ENCODE peak calls at places on chromosome 18, in seven cellular contexts. Y is GM23338, I is GM23248, X is OCI-LY7, Z is MM.1S, G is neural progenitor cell, F is HCT116. M is an unnamed sample.

GRCh38 chr18:63848159-63848558 is 39.3 kb upstream of the SERPINB2 start:
- DNase-seq in F (peak; percentile 66), G (peak; percentile 66), X (peak; percentile 12), I (peak; percentile 76), Z (peak; percentile 74), Y (peak; percentile 77), M (peak; percentile 22)

GRCh38 chr18:54392621-54393023 is 34.9 kb downstream of the C18orf54 start:
- DNase-seq in F (peak; percentile 68), I (peak; percentile 63), X (peak; percentile 69), Z (peak; percentile 77), G (peak; percentile 74), Y (peak; percentile 86), M (peak; percentile 52)

GRCh38 chr18:74242451-74243096 is 49.2 kb downstream of the CYB5A start:
- DNase-seq in G (no peak), Y (peak; percentile 20), I (no peak), X (no peak), Z (no peak), F (no peak), M (no peak)

GRCh38 chr18:28019425-28020108 is 157.4 kb downstream of the CDH2 start:
- DNase-seq in G (no peak), Z (no peak), Y (no peak), F (no peak), X (no peak), I (no peak), M (no peak)

GRCh38 chr18:21281611-21282010 is 39.6 kb downstream of the GREB1L start:
- DNase-seq in X (no peak), F (no peak), Y (no peak), G (no peak), I (peak; percentile 40), Z (no peak), M (no peak)

GRCh38 chr18:51070545-51070944 is 40.5 kb downstream of the SMAD4 start:
- DNase-seq in X (no peak), I (peak; percentile 87), F (no peak), Y (no peak), Z (no peak), G (no peak), M (no peak)

GRCh38 chr18:6521804-6522418 is 107.2 kb upstream of the L3MBTL4 start:
- DNase-seq in I (peak; percentile 45), F (no peak), Z (peak; percentile 66), X (peak; percentile 30), Y (peak; percentile 89), G (peak; percentile 39), M (no peak)

GRCh38 chr18:63578357-63578958 is 8.7 kb upstream of the SERPINB13 start:
- DNase-seq in Y (peak; percentile 61), G (peak; percentile 55), X (peak; percentile 28), F (peak; percentile 41), Z (peak; percentile 25), I (peak; percentile 54), M (peak; percentile 28)

GRCh38 chr18:6525593-6525992 is 110.9 kb upstream of the L3MBTL4 start:
- DNase-seq in X (no peak), Y (no peak), I (no peak), G (no peak), F (no peak), Z (no peak), M (no peak)

GRCh38 chr18:59996370-59996966 is 96.7 kb downstream of the PMAIP1 start:
- DNase-seq in X (peak; percentile 45), F (peak; percentile 59), I (peak; percentile 68), G (peak; percentile 54), Y (peak; percentile 68), Z (peak; percentile 55), M (peak; percentile 58)

GRCh38 chr18:59902180-59902992 is 2.6 kb downstream of the PMAIP1 start:
- DNase-seq in Z (no peak), G (no peak), X (peak; percentile 18), I (peak; percentile 80), F (no peak), Y (no peak), M (no peak)

GRCh38 chr18:23735021-23735464 is 45.8 kb downstream of the LAMA3 start:
- DNase-seq in F (no peak), I (no peak), Y (no peak), Z (no peak), X (no peak), G (no peak), M (no peak)

GRCh38 chr18:48902023-48902855 is 48.5 kb downstream of the SMAD7 start:
- DNase-seq in F (peak; percentile 22), I (peak; percentile 94), G (no peak), X (no peak), Z (no peak), Y (no peak), M (peak; percentile 75)

GRCh38 chr18:27298215-27298804 is 113.2 kb upstream of the CHST9 start:
- DNase-seq in Z (no peak), X (no peak), G (peak; percentile 31), Y (peak; percentile 68), I (no peak), F (no peak), M (no peak)

GRCh38 chr18:10215444-10215843 is 239.0 kb upstream of the APCDD1 start:
- DNase-seq in Y (no peak), X (no peak), I (no peak), G (no peak), Z (no peak), F (no peak), M (no peak)

GRCh38 chr18:35917043-35917442 is 55.4 kb upstream of the RMP24 start:
- DNase-seq in Z (no peak), I (no peak), X (no peak), F (no peak), G (no peak), Y (peak; percentile 33), M (no peak)

GRCh38 chr18:659597-659996 is 2.1 kb downstream of the TYMS start:
- DNase-seq in I (no peak), X (no peak), F (no peak), Z (no peak), Y (no peak), G (no peak), M (no peak)

GRCh38 chr18:9707381-9708056 is 582 bp upstream of the RAB31 start:
- DNase-seq in G (no peak), Z (no peak), X (no peak), I (peak; percentile 63), Y (peak; percentile 24), F (no peak), M (no peak)

GRCh38 chr18:26703170-26703933 is 155.0 kb upstream of the KCTD1 start:
- DNase-seq in F (no peak), Z (no peak), I (no peak), Y (peak; percentile 52), X (no peak), G (no peak), M (no peak)

GRCh38 chr18:41096504-41096903 is 858.5 kb upstream of the PIK3C3 start:
- DNase-seq in F (no peak), X (no peak), I (peak; percentile 24), Y (no peak), Z (peak; percentile 35), G (peak; percentile 15), M (peak; percentile 1)

GRCh38 chr18:32286749-32287148 is 96.9 kb downstream of the MEP1B start:
- DNase-seq in F (no peak), G (no peak), Z (no peak), Y (no peak), I (no peak), X (no peak), M (no peak)

GRCh38 chr18:32284284-32284683 is 94.4 kb downstream of the MEP1B start:
- DNase-seq in G (no peak), X (no peak), Z (no peak), Y (no peak), I (peak; percentile 22), F (no peak), M (no peak)

GRCh38 chr18:32289480-32290075 is 99.7 kb downstream of the MEP1B start:
- DNase-seq in F (peak; percentile 63), Z (peak; percentile 70), X (peak; percentile 36), G (peak; percentile 77), Y (peak; percentile 84), I (peak; percentile 75), M (peak; percentile 70)

GRCh38 chr18:32287873-32288272 is 98.0 kb downstream of the MEP1B start:
- DNase-seq in G (no peak), I (no peak), X (no peak), Y (no peak), F (no peak), Z (no peak), M (no peak)

DNA sequence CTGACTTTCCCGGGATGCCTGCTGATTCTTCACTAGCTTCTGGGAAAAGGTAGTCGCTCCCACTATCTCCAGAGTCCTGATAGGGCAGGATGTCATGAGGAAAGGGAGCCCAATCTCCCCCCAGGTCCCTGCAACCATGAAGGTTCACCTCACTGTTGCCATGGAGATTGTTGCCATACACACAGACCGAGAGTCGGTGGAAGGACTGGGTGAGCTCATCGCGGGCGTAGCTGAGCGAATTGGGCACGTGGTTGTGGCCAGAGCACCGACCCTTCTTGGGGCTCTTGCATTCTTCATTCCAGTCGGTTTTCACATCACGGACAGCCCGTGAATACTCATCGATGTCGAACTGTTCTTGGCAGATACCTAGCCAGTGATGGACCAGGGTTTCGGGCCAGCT is 97.4 kb downstream of the MEP1B start:
- DNase-seq in F (no peak), Y (peak; percentile 51), I (no peak), X (no peak), Z (no peak), G (no peak), M (no peak)
- TF ChIP-seq EZH2phosphoT487 in F (no peak), Y (no peak), I (no peak), X (no peak), Z (no peak), G (no peak), M (no peak)

DNA sequence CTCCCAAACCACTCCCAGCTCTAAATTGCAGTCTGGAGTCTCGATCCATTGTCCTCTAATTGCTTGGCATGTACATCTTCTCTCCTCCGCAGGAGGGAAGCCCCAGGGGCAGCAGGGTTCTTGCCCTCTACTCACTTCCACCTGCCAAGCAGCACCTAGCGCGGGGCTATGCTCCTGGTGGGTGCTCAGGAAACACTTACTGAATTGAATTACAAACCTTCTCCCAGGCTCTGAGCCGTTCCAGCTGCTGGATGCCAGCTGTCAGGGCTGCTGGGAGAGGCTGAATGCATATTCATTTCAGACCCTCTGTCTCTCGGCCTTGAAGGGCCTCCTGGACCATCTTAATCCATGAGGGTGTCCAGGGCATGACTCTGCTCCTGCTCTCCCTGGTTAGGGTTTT is 94.0 kb downstream of the CELF4 start:
- DNase-seq in Y (no peak), I (no peak), Z (no peak), X (no peak), G (no peak), F (no peak), M (peak; percentile 53)
- TF ChIP-seq EZH2phosphoT487 in Y (no peak), I (no peak), Z (no peak), X (no peak), G (no peak), F (no peak), M (no peak)

DNA sequence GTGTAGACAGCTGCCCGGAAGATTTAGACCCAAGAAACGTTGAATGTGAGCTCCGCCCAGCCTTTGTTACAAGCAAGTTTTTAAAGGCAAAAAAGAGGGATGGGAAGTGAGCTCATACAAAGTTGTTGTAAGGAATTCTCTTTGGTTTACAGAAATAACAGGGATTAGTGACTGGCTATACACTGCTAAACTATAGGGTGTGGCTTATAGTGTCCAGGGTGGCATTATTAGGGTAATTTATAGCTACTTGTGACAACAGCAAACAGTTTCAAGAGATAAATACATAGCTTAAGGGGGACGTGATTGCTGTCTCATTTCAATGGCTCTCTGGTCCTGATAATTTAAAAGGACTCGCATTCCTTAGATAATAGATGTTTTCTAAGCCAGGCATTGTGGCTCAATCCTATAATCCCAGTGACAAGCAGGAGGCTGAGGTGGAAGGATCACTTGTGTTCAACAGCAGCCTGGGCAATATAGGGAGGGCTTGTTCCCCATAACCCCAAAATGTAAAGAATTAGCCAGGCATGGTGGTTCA is 66.5 kb upstream of the TGIF1 start:
- DNase-seq in I (no peak), Y (peak; percentile 36), F (no peak), Z (no peak), X (no peak), G (peak; percentile 82), M (no peak)
- TF ChIP-seq EZH2phosphoT487 in I (no peak), Y (no peak), F (no peak), Z (no peak), X (no peak), G (peak; percentile 68), M (no peak)

GRCh38 chr18:45841060-45841764 is 15.7 kb downstream of the SIGLEC15 start:
- DNase-seq in F (no peak), Z (no peak), G (no peak), Y (no peak), X (no peak), I (no peak), M (no peak)
- TF ChIP-seq EZH2phosphoT487 in F (no peak), Z (no peak), G (no peak), Y (no peak), X (no peak), I (no peak), M (no peak)

M was measured in SK-N-SH.